ENCODE peak calls at places on chromosome 21, in eight cellular contexts. I, T, F, P, K, O, D and C are unnamed samples.

GRCh38 chr21:44985441-44986401 is 45.9 kb downstream of the SLX9 start:
- DNase-seq in T (no peak), F (peak; percentile 69), K (no peak), O (peak; percentile 8), I (no peak), P (no peak), D (no peak), C (no peak)

GRCh38 chr21:19850157-19850556 is 1148.1 kb upstream of the NCAM2 start:
- DNase-seq in O (no peak), I (no peak), F (no peak), P (no peak), T (no peak), D (no peak), K (no peak), C (no peak)

GRCh38 chr21:25911730-25912401 is 177.1 kb downstream of the GABPA start:
- DNase-seq in I (no peak), K (no peak), O (peak; percentile 76), F (no peak), T (no peak), P (no peak), D (peak; percentile 77), C (peak; percentile 67)

GRCh38 chr21:16473965-16474364 is 744.2 kb downstream of the USP25 start:
- DNase-seq in P (peak; percentile 37), F (no peak), K (no peak), T (no peak), D (no peak), I (no peak), O (no peak), C (no peak)

GRCh38 chr21:16588433-16588860 is 858.7 kb downstream of the USP25 start:
- DNase-seq in T (peak; percentile 74), P (peak; percentile 70), F (no peak), K (no peak), O (peak; percentile 45), D (peak; percentile 31), I (peak; percentile 56), C (no peak)

GRCh38 chr21:44713130-44713529 is 1.8 kb upstream of the TSPEAR start:
- DNase-seq in T (peak; percentile 0), D (peak; percentile 13), I (no peak), K (no peak), O (no peak), P (no peak), F (no peak), C (peak; percentile 36)

GRCh38 chr21:46171996-46172862 is 12.0 kb downstream of the SPATC1L start:
- DNase-seq in D (no peak), F (no peak), T (peak; percentile 14), P (peak; percentile 34), I (no peak), O (no peak), K (no peak), C (peak; percentile 17)

GRCh38 chr21:45313015-45313414 is 25.3 kb upstream of the POFUT2 start:
- DNase-seq in D (no peak), T (peak; percentile 18), O (peak; percentile 5), K (no peak), P (no peak), F (peak; percentile 46), I (no peak), C (peak; percentile 15)

GRCh38 chr21:45248893-45249381 is 38.8 kb downstream of the POFUT2 start:
- DNase-seq in T (no peak), P (peak; percentile 46), I (no peak), F (peak; percentile 62), D (no peak), O (peak; percentile 35), K (no peak), C (no peak)

GRCh38 chr21:39346671-39347327 is 2.1 kb downstream of the HMGN1 start:
- DNase-seq in T (no peak), P (no peak), O (no peak), K (no peak), F (no peak), I (no peak), D (no peak), C (no peak)

GRCh38 chr21:35664683-35665082 is 395.6 kb downstream of the SETD4 start:
- DNase-seq in K (no peak), I (no peak), P (no peak), O (no peak), D (no peak), T (no peak), F (no peak), C (no peak)

GRCh38 chr21:26777166-26777565 is 68.0 kb downstream of the ADAMTS1 start:
- DNase-seq in P (no peak), F (no peak), O (no peak), K (no peak), D (no peak), T (no peak), I (no peak), C (no peak)

GRCh38 chr21:28111151-28111619 is 881.5 kb downstream of the LTN1 start:
- DNase-seq in D (no peak), O (peak; percentile 54), K (no peak), I (no peak), P (peak; percentile 83), T (peak; percentile 82), F (no peak), C (peak; percentile 56)

GRCh38 chr21:26169611-26170470 is 729 bp downstream of the APP start:
- DNase-seq in D (peak; percentile 62), T (peak; percentile 67), I (peak; percentile 15), P (peak; percentile 72), O (peak; percentile 58), K (no peak), F (peak; percentile 92), C (peak; percentile 21)

DNA sequence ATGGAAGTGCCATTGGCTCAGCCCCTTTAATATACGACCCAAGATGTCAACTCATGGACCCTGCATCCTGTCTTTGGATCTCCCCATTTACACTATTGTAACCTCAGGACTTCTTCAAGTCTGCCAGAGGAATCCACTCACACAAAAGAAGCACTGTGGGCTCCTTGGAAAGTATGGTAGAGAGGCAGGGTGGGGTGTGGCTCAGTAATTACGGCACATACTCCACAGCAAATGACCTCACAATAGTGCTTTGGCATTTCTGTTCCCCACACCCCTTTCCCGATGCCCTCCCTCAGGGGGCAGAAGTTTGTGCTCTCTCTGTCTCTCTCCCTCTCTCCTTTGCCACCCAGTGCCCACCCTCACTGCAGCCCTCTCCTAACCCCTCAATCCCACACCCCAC is 27.8 kb upstream of the IFNAR2 start:
- DNase-seq in P (no peak), F (no peak), O (no peak), I (no peak), K (no peak), D (no peak), T (no peak), C (no peak)
- H3K27ac ChIP-seq in P (no peak overlapping the region), F (no peak overlapping the region), O (no peak overlapping the region), I (no peak overlapping the region), K (no peak overlapping the region), D (no peak overlapping the region), T (no peak overlapping the region), C (peak overlapping the region; percentile 5)

GRCh38 chr21:31668651-31669491 is 9.4 kb downstream of the SOD1 start:
- DNase-seq in T (no peak), K (no peak), F (no peak), I (no peak), P (no peak), O (no peak), D (no peak), C (no peak)

GRCh38 chr21:31671146-31671716 is 11.7 kb downstream of the SOD1 start:
- DNase-seq in K (no peak), T (no peak), P (no peak), F (no peak), D (no peak), O (no peak), I (no peak), C (no peak)

GRCh38 chr21:31667639-31668038 is 8.1 kb downstream of the SOD1 start:
- DNase-seq in K (no peak), D (no peak), T (no peak), P (no peak), I (no peak), F (no peak), O (no peak), C (no peak)

GRCh38 chr21:31671931-31672330 is 12.4 kb downstream of the SOD1 start:
- DNase-seq in P (no peak), T (peak; percentile 30), F (no peak), K (no peak), O (no peak), D (no peak), I (no peak), C (no peak)

GRCh38 chr21:31670065-31670464 is 10.6 kb downstream of the SOD1 start:
- DNase-seq in O (no peak), K (no peak), P (no peak), D (no peak), I (no peak), T (no peak), F (no peak), C (no peak)
- TF ChIP-seq POLR2A in O (no peak), K (no peak), P (no peak), D (no peak), I (no peak), T (no peak), F (no peak), C (no peak)

GRCh38 chr21:41220208-41220733 is 52.3 kb downstream of the BACE2 start:
- DNase-seq in F (no peak), P (no peak), T (no peak), K (no peak), I (no peak), O (no peak), D (no peak), C (no peak)
- H3K27ac ChIP-seq in F (no peak overlapping the region), P (no peak overlapping the region), T (no peak overlapping the region), K (peak overlapping the region; percentile 57), I (no peak overlapping the region), O (peak overlapping the region; percentile 87), D (no peak overlapping the region), C (no peak overlapping the region)

GRCh38 chr21:33229776-33230517 is at the start of gene IFNAR2:
- DNase-seq in K (no peak), T (peak; percentile 87), I (peak; percentile 48), D (peak; percentile 80), P (peak; percentile 80), O (peak; percentile 68), F (peak; percentile 96), C (peak; percentile 87)
- TF ChIP-seq POLR2A in K (no peak), T (peak; percentile 59), I (peak; percentile 81), D (no peak), P (no peak), O (peak; percentile 58), F (peak; percentile 60), C (peak; percentile 69)

DNA sequence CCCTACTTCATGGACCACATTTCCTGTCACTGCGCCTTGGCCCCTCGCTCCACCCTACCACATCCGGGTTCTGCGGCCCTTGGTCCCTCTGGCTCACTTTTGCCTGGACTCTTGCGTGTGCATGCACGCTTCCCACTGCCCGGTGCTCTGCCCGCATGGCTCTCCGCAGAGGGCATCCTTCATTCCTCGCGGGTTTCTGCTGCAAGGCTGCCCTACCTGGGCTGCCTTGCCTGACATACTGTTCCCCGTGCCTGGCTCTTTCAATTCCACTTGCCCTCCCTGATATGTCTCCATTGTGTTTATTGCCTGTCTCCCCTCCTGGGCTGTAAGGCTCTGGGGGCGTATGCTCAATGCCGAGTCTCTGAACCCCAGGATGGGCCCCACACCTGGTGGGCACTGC is 26.4 kb downstream of the MX2 start:
- DNase-seq in T (no peak), D (no peak), I (no peak), P (no peak), K (no peak), F (no peak), O (no peak), C (no peak)
- H3K27ac ChIP-seq in T (no peak overlapping the region), D (peak overlapping the region; percentile 44), I (peak overlapping the region; percentile 62), P (no peak overlapping the region), K (no peak overlapping the region), F (no peak overlapping the region), O (no peak overlapping the region), C (no peak overlapping the region)